ENCODE peak calls at places on chromosomes 3 and 15, in six cellular contexts. H, D, O, B, V and Z are unnamed samples.

GRCh38 chr15:48550822-48551525 is 94.5 kb downstream of the FBN1 start:
- DNase-seq in H (no peak), D (no peak), O (no peak), B (no peak), V (no peak), Z (peak; percentile 35)

GRCh38 chr15:67840747-67841634 is 1.1 kb upstream of the RNU6-1 start:
- DNase-seq in H (peak; percentile 45), D (no peak), O (no peak), B (no peak), V (no peak), Z (peak; percentile 54)

GRCh38 chr3:88003115-88003755 is 55.6 kb downstream of the CGGBP1 start:
- DNase-seq in H (peak; percentile 33), D (no peak), O (peak; percentile 50), B (no peak), V (no peak), Z (peak; percentile 68)

GRCh38 chr3:144762091-144762490 is 790.5 kb downstream of the DIPK2A start:
- DNase-seq in H (no peak), D (no peak), O (no peak), B (no peak), V (no peak), Z (no peak)

GRCh38 chr3:188326968-188327367 is 173.0 kb downstream of the LPP start:
- DNase-seq in H (no peak), D (no peak), O (no peak), B (no peak), V (no peak), Z (no peak)

GRCh38 chr3:38346584-38347410 is at the start of gene XYLB:
- DNase-seq in H (peak; percentile 92), D (peak; percentile 86), O (peak; percentile 63), B (no peak), V (peak; percentile 81), Z (peak; percentile 76)

GRCh38 chr15:41980654-41981323 is 8.4 kb upstream of the EHD4 start:
- DNase-seq in H (no peak), D (peak; percentile 38), O (no peak), B (no peak), V (no peak), Z (no peak)

GRCh38 chr3:47892284-47892683 is 89.3 kb downstream of the DHX30 start:
- DNase-seq in H (no peak), D (no peak), O (no peak), B (no peak), V (no peak), Z (no peak)

GRCh38 chr15:79418693-79419279 is 13.3 kb upstream of the MINAR1 start:
- DNase-seq in H (no peak), D (peak; percentile 10), O (no peak), B (no peak), V (no peak), Z (no peak)

GRCh38 chr15:94080989-94081605 is 150.3 kb upstream of the MCTP2 start:
- DNase-seq in H (no peak), D (no peak), O (no peak), B (no peak), V (no peak), Z (no peak)

GRCh38 chr15:65916664-65917406 is 47.5 kb downstream of the RAB11A start:
- DNase-seq in H (peak; percentile 68), D (peak; percentile 43), O (no peak), B (peak; percentile 18), V (peak; percentile 87), Z (peak; percentile 73)

GRCh38 chr3:119524931-119525662 is 26.8 kb downstream of the TIMMDC1 start:
- DNase-seq in H (no peak), D (no peak), O (no peak), B (no peak), V (no peak), Z (peak; percentile 34)
- TF ChIP-seq CTCF in H (peak; percentile 47), D (peak; percentile 58), O (peak; percentile 31), B (peak; percentile 49), V (no peak), Z (peak; percentile 51)

GRCh38 chr3:54714035-54714434 is 213.8 kb downstream of the LRTM1 start:
- DNase-seq in H (no peak), D (no peak), O (no peak), B (no peak), V (no peak), Z (no peak)
- TF ChIP-seq CTCF in H (no peak), D (no peak), O (no peak), B (no peak), V (no peak), Z (no peak)

GRCh38 chr15:59185725-59186124 is 20.9 kb upstream of the LDHAL6B start:
- DNase-seq in H (peak; percentile 18), D (no peak), O (no peak), B (no peak), V (no peak), Z (no peak)
- TF ChIP-seq CTCF in H (peak; percentile 26), D (no peak), O (peak; percentile 9), B (peak; percentile 20), V (no peak), Z (peak; percentile 9)

DNA sequence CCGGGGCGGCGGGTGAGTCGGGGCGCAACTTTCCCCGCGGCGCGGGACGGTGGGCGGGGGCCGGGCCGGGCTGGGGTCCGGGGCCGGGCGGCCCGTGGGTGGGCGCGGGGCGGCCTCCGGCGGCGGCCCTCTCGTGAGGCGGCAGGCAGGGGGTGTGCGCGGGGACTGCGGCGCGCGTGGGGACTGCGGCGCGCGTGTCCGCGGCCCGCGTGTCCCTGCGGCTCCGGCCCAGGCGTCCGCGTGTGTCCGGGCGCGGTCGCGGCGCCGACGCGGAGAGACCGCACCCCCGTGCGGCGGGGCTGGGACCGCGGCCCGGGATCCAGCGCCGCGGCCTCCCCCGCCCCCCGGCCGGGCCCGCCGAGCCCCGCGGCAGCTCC is 349 bp downstream of the PLXNA1 start:
- DNase-seq in H (no peak), D (no peak), O (no peak), B (no peak), V (no peak), Z (no peak)
- TF ChIP-seq CTCF in H (no peak), D (no peak), O (no peak), B (no peak), V (no peak), Z (no peak)

GRCh38 chr3:111717601-111718000 is 122.5 kb upstream of the ZBED2 start:
- DNase-seq in H (peak; percentile 87), D (peak; percentile 75), O (peak; percentile 81), B (peak; percentile 64), V (peak; percentile 71), Z (peak; percentile 88)
- TF ChIP-seq CTCF in H (peak; percentile 97), D (peak; percentile 96), O (peak; percentile 95), B (peak; percentile 85), V (peak; percentile 93), Z (peak; percentile 97)

GRCh38 chr3:42443819-42444436 is 33.5 kb upstream of the LYZL4 start:
- DNase-seq in H (peak; percentile 84), D (peak; percentile 74), O (peak; percentile 68), B (peak; percentile 34), V (peak; percentile 96), Z (peak; percentile 66)
- TF ChIP-seq CTCF in H (peak; percentile 88), D (peak; percentile 96), O (peak; percentile 95), B (peak; percentile 99), V (peak; percentile 84), Z (peak; percentile 98)

GRCh38 chr3:170063691-170064090 is 25.9 kb downstream of the GPR160 start:
- DNase-seq in H (no peak), D (no peak), O (no peak), B (no peak), V (no peak), Z (no peak)

GRCh38 chr3:170059447-170059846 is 21.7 kb downstream of the GPR160 start:
- DNase-seq in H (no peak), D (no peak), O (no peak), B (no peak), V (no peak), Z (no peak)

GRCh38 chr3:170062068-170062467 is 24.3 kb downstream of the GPR160 start:
- DNase-seq in H (no peak), D (no peak), O (no peak), B (no peak), V (no peak), Z (no peak)

GRCh38 chr3:170064108-170064507 is 26.3 kb downstream of the GPR160 start:
- DNase-seq in H (no peak), D (no peak), O (no peak), B (no peak), V (no peak), Z (no peak)

GRCh38 chr3:170062769-170063168 is 25.0 kb downstream of the GPR160 start:
- DNase-seq in H (no peak), D (no peak), O (no peak), B (no peak), V (peak; percentile 68), Z (no peak)
- TF ChIP-seq CTCF in H (no peak), D (no peak), O (no peak), B (no peak), V (no peak), Z (no peak)

GRCh38 chr3:141368925-141369794 is 856 bp downstream of the ZBTB38 start:
- DNase-seq in H (no peak), D (no peak), O (no peak), B (peak; percentile 63), V (no peak), Z (peak; percentile 95)

GRCh38 chr3:141368062-141368924 is at the start of gene ZBTB38:
- DNase-seq in H (peak; percentile 96), D (peak; percentile 91), O (peak; percentile 95), B (peak; percentile 74), V (peak; percentile 76), Z (peak; percentile 96)

GRCh38 chr3:141365206-141365605 is 3.1 kb upstream of the ZBTB38 start:
- DNase-seq in H (no peak), D (no peak), O (no peak), B (no peak), V (no peak), Z (no peak)

GRCh38 chr3:141367038-141367730 is 1.1 kb upstream of the ZBTB38 start:
- DNase-seq in H (no peak), D (peak; percentile 18), O (peak; percentile 57), B (peak; percentile 100), V (no peak), Z (peak; percentile 100)

DNA sequence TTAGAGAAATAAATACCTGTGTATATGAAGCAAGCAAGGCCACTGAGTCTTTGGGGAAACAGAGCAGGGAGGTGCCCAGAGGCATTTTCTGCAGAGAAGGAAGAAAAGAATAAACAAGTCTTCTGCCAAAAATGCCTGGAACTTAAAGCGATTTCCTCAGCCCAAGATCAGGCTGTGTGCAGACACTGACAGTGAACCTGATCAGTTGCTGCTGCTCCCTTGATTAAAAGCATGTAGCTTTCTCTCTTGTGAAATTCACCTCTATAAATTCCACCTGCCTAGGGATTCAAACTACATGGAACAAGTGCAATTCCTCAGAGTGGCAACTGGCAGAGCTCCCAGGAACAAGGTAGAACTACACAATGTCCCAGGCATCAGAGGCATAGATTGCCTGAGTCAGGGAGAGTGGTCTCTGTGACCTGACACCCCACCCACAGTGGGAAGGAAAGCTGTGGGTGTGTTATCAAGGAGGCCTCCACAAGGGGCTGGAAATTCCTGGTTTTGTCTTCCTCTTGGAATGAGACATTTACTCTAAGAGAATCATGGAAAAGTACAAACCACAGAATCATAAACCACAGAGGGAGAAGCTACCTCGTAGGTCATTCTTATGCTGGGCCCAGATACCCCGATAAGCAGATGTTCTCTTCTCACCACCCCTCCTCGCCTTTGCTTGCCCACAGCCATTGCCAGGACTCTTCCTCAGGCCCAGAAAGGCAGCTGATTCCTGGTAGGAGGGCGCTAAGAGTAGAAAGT is 1.8 kb upstream of the ZBTB38 start:
- DNase-seq in H (peak; percentile 60), D (peak; percentile 22), O (peak; percentile 33), B (peak; percentile 90), V (no peak), Z (peak; percentile 98)
- TF ChIP-seq CTCF in H (no peak), D (no peak), O (no peak), B (no peak), V (no peak), Z (peak; percentile 35)